ENCODE peak calls at places on chromosomes 13 and 19, in four cellular contexts. U, E, G and O are unnamed samples.

GRCh38 chr19:40217921-40218890 is at the start of gene TTC9B:
- DNase-seq in U (no peak), E (peak; percentile 89), G (peak; percentile 89), O (no peak)

GRCh38 chr13:39106216-39106995 is 68.2 kb downstream of the NHLRC3 start:
- DNase-seq in U (no peak), E (no peak), G (peak; percentile 17), O (no peak)

GRCh38 chr13:110420626-110421025 is 113.5 kb downstream of the COL4A2 start:
- DNase-seq in U (no peak), E (no peak), G (no peak), O (no peak)

GRCh38 chr13:76741624-76742023 is 144.6 kb downstream of the KCTD12 start:
- DNase-seq in U (no peak), E (no peak), G (no peak), O (no peak)

GRCh38 chr13:39269004-39269403 is 230.7 kb downstream of the NHLRC3 start:
- DNase-seq in U (no peak), E (no peak), G (no peak), O (no peak)

GRCh38 chr19:37928527-37929286 is 21.7 kb downstream of the SIPA1L3 start:
- DNase-seq in U (no peak), E (peak; percentile 72), G (peak; percentile 34), O (no peak)

GRCh38 chr19:4508698-4509097 is 9.6 kb downstream of the PLIN4 start:
- DNase-seq in U (no peak), E (no peak), G (peak; percentile 66), O (no peak)

GRCh38 chr19:38514812-38515633 is 81.5 kb downstream of the RYR1 start:
- DNase-seq in U (peak; percentile 3), E (peak; percentile 94), G (peak; percentile 94), O (peak; percentile 5)

GRCh38 chr19:34692541-34692940 is 15.1 kb downstream of the ZNF302 start:
- DNase-seq in U (no peak), E (no peak), G (no peak), O (no peak)

GRCh38 chr19:53801257-53801656 is 22.9 kb downstream of the NLRP12 start:
- DNase-seq in U (no peak), E (no peak), G (no peak), O (no peak)

GRCh38 chr13:40161008-40161694 is 505.3 kb downstream of the FOXO1 start:
- DNase-seq in U (no peak), E (no peak), G (no peak), O (no peak)

GRCh38 chr19:1794424-1795185 is 17.5 kb downstream of the ATP8B3 start:
- DNase-seq in U (no peak), E (peak; percentile 81), G (peak; percentile 43), O (no peak)

GRCh38 chr13:76812206-76812882 is 73.9 kb downstream of the KCTD12 start:
- DNase-seq in U (peak; percentile 90), E (no peak), G (no peak), O (no peak)

GRCh38 chr13:92649140-92649813 is 577.3 kb upstream of the GPC6 start:
- DNase-seq in U (no peak), E (no peak), G (no peak), O (no peak)

GRCh38 chr19:17933414-17934129 is 757 bp downstream of the CCDC124 start:
- DNase-seq in U (no peak), E (no peak), G (no peak), O (no peak)

GRCh38 chr19:6767081-6767356 is 216 bp downstream of the SH2D3A start:
- DNase-seq in U (no peak), E (no peak), G (no peak), O (no peak)

GRCh38 chr13:94419304-94419943 is 60.1 kb downstream of the DCT start:
- DNase-seq in U (no peak), E (no peak), G (no peak), O (no peak)

GRCh38 chr19:35774274-35775045 is 904 bp upstream of the ARHGAP33 start:
- DNase-seq in U (no peak), E (no peak), G (no peak), O (no peak)

GRCh38 chr13:78595819-78596700 is 7.3 kb downstream of the POU4F1 start:
- DNase-seq in U (no peak), E (peak; percentile 86), G (peak; percentile 84), O (no peak)

GRCh38 chr13:92463134-92463533 is 763.5 kb upstream of the GPC6 start:
- DNase-seq in U (no peak), E (no peak), G (no peak), O (no peak)

GRCh38 chr19:55611300-55611982 is 6.0 kb downstream of the ZNF865 start:
- DNase-seq in U (no peak), E (no peak), G (no peak), O (no peak)

GRCh38 chr19:56942749-56943148 is 102.2 kb upstream of the PEG3 start:
- DNase-seq in U (no peak), E (peak; percentile 45), G (peak; percentile 87), O (no peak)

GRCh38 chr13:107422421-107422820 is 792.9 kb downstream of the LIG4 start:
- DNase-seq in U (no peak), E (no peak), G (no peak), O (no peak)

GRCh38 chr13:111515648-111516047 is 195.2 kb downstream of the TEX29 start:
- DNase-seq in U (no peak), E (no peak), G (peak; percentile 60), O (no peak)

GRCh38 chr13:46578590-46578975 is 25.6 kb downstream of the LRCH1 start:
- DNase-seq in U (no peak), E (no peak), G (no peak), O (no peak)

GRCh38 chr19:926595-927043 is 784 bp downstream of the ARID3A start:
- DNase-seq in U (no peak), E (peak; percentile 73), G (peak; percentile 92), O (no peak)

GRCh38 chr13:44969858-44970484 is 19.3 kb downstream of the NUFIP1 start:
- DNase-seq in U (peak; percentile 44), E (no peak), G (no peak), O (peak; percentile 68)

GRCh38 chr13:48448963-48449614 is 36.2 kb upstream of the LPAR6 start:
- DNase-seq in U (no peak), E (no peak), G (no peak), O (peak; percentile 35)

GRCh38 chr19:13171146-13171545 is 20.9 kb downstream of the IER2 start:
- DNase-seq in U (no peak), E (no peak), G (no peak), O (no peak)

GRCh38 chr19:3270908-3271307 is 46.4 kb downstream of the CELF5 start:
- DNase-seq in U (peak; percentile 22), E (peak; percentile 77), G (no peak), O (no peak)

GRCh38 chr19:51338563-51339312 is 3.2 kb downstream of the VSIG10L start:
- DNase-seq in U (no peak), E (peak; percentile 97), G (peak; percentile 95), O (peak; percentile 31)

GRCh38 chr13:75479102-75479501 is 2.9 kb downstream of the TBC1D4 start:
- DNase-seq in U (no peak), E (no peak), G (no peak), O (no peak)
- H3K4me3 ChIP-seq in U (peak overlapping the region; percentile 84), E (no peak overlapping the region), G (no peak overlapping the region), O (no peak overlapping the region)

GRCh38 chr19:8022275-8022674 is 16.8 kb upstream of the ELAVL1 start:
- DNase-seq in U (no peak), E (no peak), G (no peak), O (no peak)
- TF ChIP-seq CTCF in U (no peak), E (no peak), G (no peak), O (no peak)

GRCh38 chr19:46660008-46660517 is 919 bp downstream of the DACT3 start:
- DNase-seq in U (no peak), E (peak; percentile 86), G (no peak), O (no peak)
- H3K4me3 ChIP-seq in U (peak overlapping the region; percentile 63), E (peak overlapping the region; percentile 73), G (peak overlapping the region; percentile 46), O (peak overlapping the region; percentile 49)

GRCh38 chr13:66716502-66716901 is 513.6 kb downstream of the PCDH9 start:
- DNase-seq in U (no peak), E (no peak), G (no peak), O (no peak)

DNA sequence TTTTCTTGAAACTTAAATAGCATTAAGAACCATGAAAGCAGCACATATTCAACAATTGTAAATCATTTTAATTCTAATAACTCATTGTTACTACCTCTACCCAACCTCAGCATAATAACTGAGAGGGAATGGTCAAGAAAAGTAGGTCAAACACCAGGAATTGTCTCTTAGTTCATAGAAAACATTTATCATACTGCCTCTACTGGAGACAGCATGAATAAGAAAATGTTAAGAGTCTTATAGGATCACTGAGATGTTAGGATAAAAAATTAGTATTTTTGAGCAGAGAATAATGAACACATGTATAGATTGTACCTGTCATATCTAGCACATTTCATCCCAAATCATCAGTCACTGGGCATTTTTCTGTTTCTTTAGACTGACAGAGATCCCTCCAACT is 515.3 kb downstream of the PCDH9 start:
- DNase-seq in U (no peak), E (no peak), G (no peak), O (no peak)
- TF ChIP-seq CTCF in U (no peak), E (peak; percentile 58), G (no peak), O (no peak)

DNA sequence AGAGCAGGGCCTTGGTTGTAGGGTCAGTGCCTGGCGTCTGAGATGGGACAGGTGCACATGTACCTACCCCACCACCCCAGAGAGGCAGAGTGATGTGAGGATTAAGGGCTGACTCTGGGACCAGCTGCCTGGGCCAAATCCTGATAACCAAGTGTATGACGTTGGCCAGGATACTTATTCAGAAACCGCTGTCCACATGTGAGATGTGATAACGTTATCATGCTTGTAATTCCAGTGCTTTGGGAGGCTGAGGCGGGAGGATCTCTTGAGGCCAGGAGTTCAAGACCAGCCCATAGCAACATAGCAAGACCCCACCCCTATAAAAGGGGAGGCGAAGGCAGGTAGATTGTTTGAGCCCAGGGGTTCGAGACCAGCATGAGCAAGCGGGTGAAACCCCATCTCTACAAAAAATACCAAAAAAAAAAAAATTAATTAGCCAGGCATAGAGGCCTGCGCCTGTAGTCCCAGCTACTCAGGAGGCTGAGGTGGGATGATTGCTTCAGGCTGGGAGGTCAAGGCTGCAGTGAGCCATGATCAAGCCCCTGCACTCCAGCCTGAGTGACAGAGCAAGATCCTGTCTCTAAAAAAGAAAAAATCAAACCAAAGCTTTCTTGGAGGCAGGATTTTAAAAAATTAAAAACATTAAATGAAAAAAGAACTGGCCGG is 10.0 kb downstream of the ADGRE5 start:
- DNase-seq in U (no peak), E (no peak), G (no peak), O (no peak)
- H3K4me3 ChIP-seq in U (no peak overlapping the region), E (no peak overlapping the region), G (no peak overlapping the region), O (no peak overlapping the region)

GRCh38 chr13:60091573-60091972 is 72.2 kb downstream of the DIAPH3 start:
- DNase-seq in U (no peak), E (no peak), G (no peak), O (no peak)
- TF ChIP-seq CTCF in U (no peak), E (peak; percentile 52), G (no peak), O (no peak)

GRCh38 chr19:9857076-9857721 is 22.1 kb downstream of the PIN1 start:
- DNase-seq in U (no peak), E (no peak), G (no peak), O (no peak)
- H3K4me3 ChIP-seq in U (no peak overlapping the region), E (no peak overlapping the region), G (no peak overlapping the region), O (no peak overlapping the region)

DNA sequence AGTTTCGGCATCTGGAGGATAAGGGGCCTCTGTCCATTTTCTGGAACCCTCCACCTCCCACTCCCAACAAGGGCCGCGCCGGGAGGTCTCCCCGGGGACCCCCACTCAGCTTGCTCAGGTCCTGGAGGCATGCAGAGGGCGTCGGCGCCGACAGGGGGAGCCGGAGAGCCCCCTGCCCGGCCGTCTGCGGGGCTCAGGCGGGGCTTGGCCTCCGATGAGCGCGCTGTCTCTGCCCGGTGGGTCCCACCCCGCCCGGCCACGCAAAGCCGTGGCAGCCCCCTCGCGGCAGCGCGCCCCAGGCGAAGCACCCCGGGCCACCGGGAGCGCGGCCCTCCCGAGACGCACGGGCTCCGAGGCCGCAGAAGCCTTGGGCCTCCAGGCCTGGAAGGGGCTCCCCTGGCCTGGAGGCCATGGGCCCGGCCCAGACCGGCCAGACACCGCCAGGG is 149.7 kb upstream of the ZNF536 start:
- DNase-seq in U (no peak), E (peak; percentile 85), G (peak; percentile 87), O (no peak)
- TF ChIP-seq CTCF in U (peak; percentile 39), E (peak; percentile 96), G (peak; percentile 48), O (peak; percentile 51)